ENCODE peak calls at places on chromosome 2, in six cellular contexts. W is CD8-positive, alpha-beta T cell; V is suprapubic skin; J is fibroblast of lung; D is RWPE1; H is adrenal gland. Y is an unnamed sample.

GRCh38 chr2:183001948-183002347 is 36.3 kb downstream of the NCKAP1 start:
- DNase-seq in W (no peak), V (no peak), J (no peak), D (no peak), H (no peak), Y (no peak)

GRCh38 chr2:98795903-98796676 is 65.2 kb upstream of the MGAT4A start:
- DNase-seq in W (no peak), V (peak), J (no peak), D (no peak), H (no peak), Y (no peak)

GRCh38 chr2:174914894-174915760 is 90.1 kb downstream of the CHN1 start:
- DNase-seq in W (no peak), V (no peak), J (peak), D (no peak), H (peak), Y (no peak)

GRCh38 chr2:46985512-46985911 is 69.9 kb upstream of the MCFD2 start:
- DNase-seq in W (no peak), V (no peak), J (no peak), D (no peak), H (peak), Y (no peak)

GRCh38 chr2:71686781-71687180 is 233.4 kb downstream of the DYSF start:
- DNase-seq in W (no peak), V (no peak), J (no peak), D (no peak), H (no peak), Y (no peak)

GRCh38 chr2:1544478-1545069 is 131.3 kb downstream of the TPO start:
- DNase-seq in W (no peak), V (peak), J (peak), D (no peak), H (peak), Y (no peak)

GRCh38 chr2:130822766-130823165 is 13.9 kb upstream of the ARHGEF4 start:
- DNase-seq in W (no peak), V (no peak), J (no peak), D (no peak), H (no peak), Y (no peak)

GRCh38 chr2:59702026-59702425 is 851.4 kb downstream of the BCL11A start:
- DNase-seq in W (no peak), V (no peak), J (no peak), D (no peak), H (no peak), Y (no peak)

GRCh38 chr2:75640621-75641121 is 5.9 kb upstream of the MRPL19 start:
- DNase-seq in W (no peak), V (no peak), J (peak), D (peak), H (peak), Y (peak)

GRCh38 chr2:191171708-191172355 is 21.0 kb upstream of the STAT4 start:
- DNase-seq in W (no peak), V (no peak), J (peak), D (peak), H (no peak), Y (no peak)

GRCh38 chr2:101486258-101486701 is 11.4 kb upstream of the RFX8 start:
- DNase-seq in W (no peak), V (no peak), J (no peak), D (no peak), H (no peak), Y (no peak)

GRCh38 chr2:37896319-37896718 is 28.8 kb upstream of the RMDN2 start:
- DNase-seq in W (no peak), V (no peak), J (no peak), D (no peak), H (no peak), Y (no peak)

GRCh38 chr2:225534697-225535096 is 135.2 kb downstream of the NYAP2 start:
- DNase-seq in W (no peak), V (no peak), J (no peak), D (no peak), H (no peak), Y (no peak)

GRCh38 chr2:191703079-191703725 is 25.3 kb downstream of the NABP1 start:
- DNase-seq in W (no peak), V (no peak), J (no peak), D (no peak), H (no peak), Y (no peak)

GRCh38 chr2:59301466-59302402 is 1060.6 kb upstream of the FANCL start:
- DNase-seq in W (no peak), V (no peak), J (peak), D (peak), H (peak), Y (no peak)

GRCh38 chr2:74548285-74548918 is 5.3 kb downstream of the LOXL3 start:
- DNase-seq in W (no peak), V (no peak), J (no peak), D (no peak), H (no peak), Y (no peak)

GRCh38 chr2:173896755-173897154 is 68.4 kb downstream of the SP3 start:
- DNase-seq in W (no peak), V (no peak), J (no peak), D (no peak), H (no peak), Y (no peak)

GRCh38 chr2:11213090-11213638 is 57.9 kb downstream of the SLC66A3 start:
- DNase-seq in W (no peak), V (no peak), J (peak), D (no peak), H (no peak), Y (no peak)

GRCh38 chr2:181957668-181958067 is 28.0 kb upstream of the PPP1R1C start:
- DNase-seq in W (no peak), V (no peak), J (no peak), D (no peak), H (no peak), Y (no peak)

GRCh38 chr2:124180635-124181034 is 155.5 kb downstream of the CNTNAP5 start:
- DNase-seq in W (no peak), V (no peak), J (no peak), D (no peak), H (no peak), Y (no peak)

GRCh38 chr2:170221317-170222288 is 43.7 kb downstream of the MYO3B start:
- DNase-seq in W (no peak), V (no peak), J (peak), D (peak), H (no peak), Y (no peak)

GRCh38 chr2:75610671-75611070 is 35.9 kb upstream of the MRPL19 start:
- DNase-seq in W (no peak), V (no peak), J (no peak), D (no peak), H (no peak), Y (no peak)

GRCh38 chr2:132437852-132438649 is 21.4 kb downstream of the GPR39 start:
- DNase-seq in W (no peak), V (no peak), J (no peak), D (peak), H (no peak), Y (no peak)

GRCh38 chr2:239156516-239157265 is 244.1 kb downstream of the HDAC4 start:
- DNase-seq in W (no peak), V (peak), J (no peak), D (no peak), H (peak), Y (no peak)

GRCh38 chr2:57881998-57882884 is 164.4 kb upstream of the VRK2 start:
- DNase-seq in W (no peak), V (no peak), J (peak), D (peak), H (peak), Y (no peak)

GRCh38 chr2:139790807-139791206 is 1010.6 kb upstream of the NXPH2 start:
- DNase-seq in W (no peak), V (no peak), J (peak), D (peak), H (no peak), Y (no peak)

GRCh38 chr2:16012626-16013501 is 72.5 kb downstream of the MYCN start:
- DNase-seq in W (no peak), V (no peak), J (no peak), D (peak), H (no peak), Y (no peak)

GRCh38 chr2:46451131-46451711 is 28.1 kb upstream of the TMEM247 start:
- DNase-seq in W (no peak), V (no peak), J (peak), D (no peak), H (no peak), Y (no peak)

DNA sequence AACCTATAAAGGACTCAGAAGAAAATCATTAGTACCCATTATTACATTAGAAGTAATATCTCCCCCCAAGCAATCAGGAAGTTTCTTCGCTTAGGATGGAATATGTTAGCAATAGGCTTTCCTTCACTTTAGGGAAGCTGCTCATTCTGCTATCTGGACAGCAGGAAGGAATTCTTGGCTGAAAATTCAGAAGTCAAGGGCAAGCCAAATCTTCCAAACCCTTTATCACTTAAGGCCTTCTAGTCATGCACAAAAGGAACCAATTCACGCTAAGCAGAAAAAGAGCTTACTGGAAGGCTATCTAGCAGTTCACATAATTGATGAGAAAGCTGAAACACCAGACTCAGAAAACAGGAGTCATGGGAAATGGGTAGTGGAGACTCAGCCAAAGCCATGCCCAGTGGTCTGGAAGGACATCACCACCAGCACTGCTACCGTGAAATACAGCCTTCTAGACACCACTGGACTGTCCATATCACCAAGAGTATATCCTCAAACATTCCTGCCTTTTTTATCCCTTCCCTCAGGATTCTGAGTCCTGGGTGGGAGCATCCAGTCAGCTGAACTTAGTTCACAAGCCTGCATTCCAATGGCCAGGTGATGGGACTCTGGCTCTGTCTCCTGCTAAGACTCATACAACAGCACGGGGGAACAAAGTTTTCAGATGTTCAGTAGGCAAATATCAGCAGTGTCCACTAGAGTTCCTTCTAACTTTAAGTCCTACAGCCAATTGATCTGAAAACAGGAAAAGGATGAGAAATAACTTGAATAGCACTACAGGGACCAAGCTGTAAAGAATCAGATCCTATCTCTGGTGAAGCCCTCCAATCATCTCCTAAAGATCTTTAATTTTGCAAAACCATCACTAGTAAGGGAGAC is 14.8 kb upstream of the ADAM17 start:
- DNase-seq in W (no peak), V (no peak), J (no peak), D (no peak), H (no peak), Y (no peak)
- TF ChIP-seq CTCF in W (no peak), V (no peak), J (no peak), D (no peak), H (no peak), Y (no peak)

DNA sequence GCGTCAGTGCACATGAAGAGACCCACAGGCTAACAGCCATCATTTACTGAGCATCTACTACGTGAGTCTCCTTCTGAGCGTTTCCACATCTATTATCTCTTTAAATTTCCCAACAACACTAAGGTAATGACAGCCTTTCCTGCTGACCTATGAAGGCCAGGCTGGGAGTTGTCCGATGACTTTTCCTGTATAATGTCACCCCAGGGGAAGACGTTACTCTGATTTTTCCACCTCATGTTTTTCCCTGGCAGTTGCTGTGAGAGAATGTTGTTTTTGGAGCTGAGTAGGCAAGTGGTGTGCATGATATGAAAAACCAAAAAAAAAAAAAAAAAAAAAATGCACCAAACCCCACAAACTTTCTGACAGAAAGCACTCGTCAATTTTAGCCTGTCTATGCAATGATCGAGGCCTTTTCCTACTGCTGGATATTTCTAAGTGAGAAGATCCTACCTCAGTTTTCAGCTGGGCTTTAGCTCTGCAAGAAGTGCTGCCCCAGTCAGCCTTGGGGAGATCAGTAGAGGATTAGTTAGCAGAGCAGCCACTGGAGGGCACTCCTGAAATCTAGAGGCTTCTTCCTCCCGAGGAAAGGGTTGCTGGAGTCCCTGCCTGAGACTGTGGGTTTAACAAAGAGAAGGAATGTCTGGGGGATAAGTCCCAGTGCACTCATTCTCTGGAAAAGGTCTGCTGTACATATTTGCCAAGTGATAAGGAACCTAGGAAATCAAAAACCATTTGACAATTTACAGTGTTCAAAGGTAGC is 207.5 kb downstream of the SLC8A1 start:
- DNase-seq in W (no peak), V (no peak), J (peak), D (peak), H (peak), Y (no peak)
- TF ChIP-seq CTCF in W (no peak), V (peak), J (peak), D (peak), H (peak), Y (no peak)

GRCh38 chr2:241701155-241701404 is 759 bp upstream of the ING5 start:
- DNase-seq in W (no peak), V (no peak), J (no peak), D (no peak), H (no peak), Y (no peak)
- TF ChIP-seq CTCF in W (peak), V (peak), J (no peak), D (peak), H (peak), Y (no peak)

GRCh38 chr2:63902149-63902548 is 60.5 kb downstream of the UGP2 start:
- DNase-seq in W (no peak), V (no peak), J (no peak), D (no peak), H (no peak), Y (no peak)
- TF ChIP-seq CTCF in W (no peak), V (no peak), J (no peak), D (no peak), H (no peak), Y (no peak)